ENCODE peak calls at places on chromosome 6, in nine cellular contexts. One of them, this sample, is unnamed. For H3K27me3, the result is how much of the 10 kb centered on the place peaks cover.

GRCh38 chr6:288861-289260 is 3.4 kb upstream of the DUSP22 start:
- DNase-seq in heart right ventricle: no peak
- DNase-seq in mesendoderm: no peak
- DNase-seq in CD8-positive, alpha-beta memory T cell: no peak
- DNase-seq in lower lobe of right lung: no peak
- DNase-seq in hepatocyte: no peak
- DNase-seq in ascending aorta: no peak
- DNase-seq in mammary epithelial cell: no peak
- DNase-seq in effector memory CD4-positive, alpha-beta T cell: no peak
- DNase-seq in this sample: no peak

GRCh38 chr6:161057103-161058091 is 65.8 kb downstream of the MAP3K4 start:
- DNase-seq in lower lobe of right lung: no peak
- DNase-seq in ascending aorta: no peak
- DNase-seq in heart right ventricle: no peak
- DNase-seq in hepatocyte: no peak
- DNase-seq in mesendoderm: no peak
- DNase-seq in CD8-positive, alpha-beta memory T cell: no peak
- DNase-seq in mammary epithelial cell: peak
- DNase-seq in effector memory CD4-positive, alpha-beta T cell: no peak
- DNase-seq in this sample: no peak

GRCh38 chr6:46948699-46949098 is 27.0 kb upstream of the ADGRF5 start:
- DNase-seq in mesendoderm: peak
- DNase-seq in heart right ventricle: peak
- DNase-seq in ascending aorta: no peak
- DNase-seq in mammary epithelial cell: peak
- DNase-seq in hepatocyte: no peak
- DNase-seq in lower lobe of right lung: no peak
- DNase-seq in effector memory CD4-positive, alpha-beta T cell: no peak
- DNase-seq in CD8-positive, alpha-beta memory T cell: no peak
- DNase-seq in this sample: peak

GRCh38 chr6:130872250-130873095 is 45.3 kb downstream of the SMLR1 start:
- DNase-seq in CD8-positive, alpha-beta memory T cell: peak
- DNase-seq in mammary epithelial cell: peak
- DNase-seq in ascending aorta: peak
- DNase-seq in hepatocyte: peak
- DNase-seq in effector memory CD4-positive, alpha-beta T cell: peak
- DNase-seq in mesendoderm: peak
- DNase-seq in lower lobe of right lung: peak
- DNase-seq in heart right ventricle: peak
- DNase-seq in this sample: peak

GRCh38 chr6:127464161-127464880 is 5.1 kb upstream of the KIAA0408 start:
- DNase-seq in heart right ventricle: no peak
- DNase-seq in mammary epithelial cell: no peak
- DNase-seq in hepatocyte: no peak
- DNase-seq in mesendoderm: no peak
- DNase-seq in effector memory CD4-positive, alpha-beta T cell: no peak
- DNase-seq in CD8-positive, alpha-beta memory T cell: no peak
- DNase-seq in lower lobe of right lung: no peak
- DNase-seq in ascending aorta: no peak
- DNase-seq in this sample: peak

GRCh38 chr6:52139985-52140680 is 46.0 kb upstream of the IL17A start:
- DNase-seq in mammary epithelial cell: no peak
- DNase-seq in lower lobe of right lung: no peak
- DNase-seq in ascending aorta: no peak
- DNase-seq in hepatocyte: no peak
- DNase-seq in mesendoderm: no peak
- DNase-seq in CD8-positive, alpha-beta memory T cell: no peak
- DNase-seq in heart right ventricle: no peak
- DNase-seq in effector memory CD4-positive, alpha-beta T cell: no peak
- DNase-seq in this sample: no peak

GRCh38 chr6:90274481-90275030 is 22.1 kb downstream of the BACH2 start:
- DNase-seq in hepatocyte: no peak
- DNase-seq in heart right ventricle: no peak
- DNase-seq in mammary epithelial cell: no peak
- DNase-seq in effector memory CD4-positive, alpha-beta T cell: peak
- DNase-seq in ascending aorta: peak
- DNase-seq in mesendoderm: peak
- DNase-seq in lower lobe of right lung: peak
- DNase-seq in CD8-positive, alpha-beta memory T cell: peak
- DNase-seq in this sample: no peak

GRCh38 chr6:50939931-50940330 is 121.3 kb downstream of the TFAP2B start:
- DNase-seq in hepatocyte: no peak
- DNase-seq in CD8-positive, alpha-beta memory T cell: no peak
- DNase-seq in mesendoderm: no peak
- DNase-seq in lower lobe of right lung: no peak
- DNase-seq in effector memory CD4-positive, alpha-beta T cell: no peak
- DNase-seq in mammary epithelial cell: no peak
- DNase-seq in ascending aorta: no peak
- DNase-seq in heart right ventricle: no peak
- DNase-seq in this sample: no peak

GRCh38 chr6:11263185-11263817 is 30.8 kb upstream of the NEDD9 start:
- DNase-seq in heart right ventricle: peak
- DNase-seq in mesendoderm: peak
- DNase-seq in effector memory CD4-positive, alpha-beta T cell: no peak
- DNase-seq in CD8-positive, alpha-beta memory T cell: no peak
- DNase-seq in ascending aorta: peak
- DNase-seq in mammary epithelial cell: peak
- DNase-seq in lower lobe of right lung: peak
- DNase-seq in hepatocyte: peak
- DNase-seq in this sample: peak

DNA sequence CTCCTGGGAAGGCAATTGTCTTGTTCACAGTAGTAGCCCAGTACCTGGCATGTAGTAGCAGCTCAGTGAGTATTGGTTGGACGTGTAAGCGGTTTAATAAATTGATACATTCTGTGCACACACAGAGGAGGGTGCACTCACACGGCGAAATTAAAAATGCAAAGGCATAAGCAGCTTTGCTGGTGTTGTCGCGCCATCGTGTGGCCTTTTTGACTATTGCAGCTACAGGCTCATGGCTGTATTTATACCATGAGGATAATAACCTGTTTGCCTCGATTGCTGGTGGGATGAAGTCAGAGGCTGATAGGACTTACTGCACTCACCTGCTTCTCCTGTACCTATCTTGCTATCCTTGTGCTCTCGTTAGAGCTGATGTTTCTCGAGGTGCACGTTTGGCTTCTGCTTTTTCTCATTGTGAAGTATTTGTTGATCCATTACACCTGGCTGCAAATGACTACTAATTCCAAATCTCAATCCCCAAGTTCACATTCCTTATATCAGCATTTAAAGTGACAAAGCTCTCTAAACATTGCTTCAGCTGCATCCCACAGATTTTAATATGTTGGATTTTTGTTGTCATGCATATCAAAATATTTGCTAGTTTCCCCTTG is 61.5 kb downstream of the TBXT start:
- DNase-seq in lower lobe of right lung: peak
- DNase-seq in hepatocyte: peak
- DNase-seq in effector memory CD4-positive, alpha-beta T cell: no peak
- DNase-seq in CD8-positive, alpha-beta memory T cell: peak
- DNase-seq in heart right ventricle: peak
- DNase-seq in mammary epithelial cell: peak
- DNase-seq in mesendoderm: peak
- DNase-seq in ascending aorta: peak
- DNase-seq in this sample: peak
- H3K27me3 ChIP-seq in lower lobe of right lung: under half
- H3K27me3 ChIP-seq in hepatocyte: under half
- H3K27me3 ChIP-seq in effector memory CD4-positive, alpha-beta T cell: under half
- H3K27me3 ChIP-seq in CD8-positive, alpha-beta memory T cell: under half
- H3K27me3 ChIP-seq in heart right ventricle: under half
- H3K27me3 ChIP-seq in mammary epithelial cell: under half
- H3K27me3 ChIP-seq in mesendoderm: under half
- H3K27me3 ChIP-seq in ascending aorta: under half
- H3K27me3 ChIP-seq in this sample: under half

DNA sequence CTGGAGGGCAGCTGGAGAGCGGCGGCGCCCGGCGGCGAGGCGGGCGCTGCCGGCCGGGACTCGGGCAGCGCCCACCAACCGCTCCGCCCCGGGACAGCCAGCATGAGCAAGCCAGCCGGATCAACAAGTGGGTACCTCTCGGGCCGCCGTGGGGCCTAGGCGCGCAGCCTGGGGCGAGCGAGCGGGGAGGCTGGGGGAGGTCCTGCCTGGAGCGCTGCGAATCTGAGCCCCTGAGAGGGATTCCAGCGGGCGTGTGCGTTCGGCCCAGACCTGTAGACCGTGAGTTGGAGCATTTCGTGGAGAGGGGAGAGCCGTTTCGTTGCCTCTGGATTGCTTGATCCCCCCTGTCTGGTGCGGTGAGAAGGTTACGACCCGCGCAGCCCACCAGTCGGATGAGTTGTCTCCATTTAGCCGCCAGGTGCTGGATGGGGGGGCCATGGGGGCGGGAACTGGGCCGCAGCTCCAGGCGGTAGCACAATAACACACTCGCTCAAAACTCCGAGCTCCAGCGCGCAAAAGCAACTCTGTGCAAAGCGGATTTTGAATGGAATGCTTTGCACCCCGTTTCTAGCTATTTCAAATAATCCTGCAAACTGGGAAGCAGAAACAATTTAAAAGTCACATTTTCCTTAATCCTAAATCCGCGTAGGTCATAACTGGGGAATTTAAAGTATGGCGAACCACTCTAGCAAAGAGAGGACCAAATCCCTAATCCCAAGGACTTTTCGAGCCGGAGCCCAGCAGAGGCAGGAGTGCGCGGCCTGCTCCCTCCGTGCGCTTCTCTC is 1.0 kb downstream of the NR2E1 start:
- DNase-seq in ascending aorta: peak
- DNase-seq in hepatocyte: no peak
- DNase-seq in heart right ventricle: no peak
- DNase-seq in CD8-positive, alpha-beta memory T cell: no peak
- DNase-seq in effector memory CD4-positive, alpha-beta T cell: no peak
- DNase-seq in mammary epithelial cell: no peak
- DNase-seq in mesendoderm: no peak
- DNase-seq in lower lobe of right lung: no peak
- DNase-seq in this sample: no peak
- H3K27me3 ChIP-seq in ascending aorta: under half
- H3K27me3 ChIP-seq in hepatocyte: half or more
- H3K27me3 ChIP-seq in heart right ventricle: half or more
- H3K27me3 ChIP-seq in CD8-positive, alpha-beta memory T cell: half or more
- H3K27me3 ChIP-seq in effector memory CD4-positive, alpha-beta T cell: half or more
- H3K27me3 ChIP-seq in mammary epithelial cell: half or more
- H3K27me3 ChIP-seq in mesendoderm: half or more
- H3K27me3 ChIP-seq in lower lobe of right lung: half or more
- H3K27me3 ChIP-seq in this sample: half or more

GRCh38 chr6:108171291-108171917 is 5.6 kb downstream of the NR2E1 start:
- DNase-seq in effector memory CD4-positive, alpha-beta T cell: no peak
- DNase-seq in hepatocyte: no peak
- DNase-seq in mesendoderm: no peak
- DNase-seq in lower lobe of right lung: no peak
- DNase-seq in ascending aorta: peak
- DNase-seq in CD8-positive, alpha-beta memory T cell: no peak
- DNase-seq in mammary epithelial cell: no peak
- DNase-seq in heart right ventricle: no peak
- DNase-seq in this sample: no peak
- H3K27me3 ChIP-seq in effector memory CD4-positive, alpha-beta T cell: half or more
- H3K27me3 ChIP-seq in hepatocyte: half or more
- H3K27me3 ChIP-seq in mesendoderm: half or more
- H3K27me3 ChIP-seq in lower lobe of right lung: half or more
- H3K27me3 ChIP-seq in ascending aorta: under half
- H3K27me3 ChIP-seq in CD8-positive, alpha-beta memory T cell: half or more
- H3K27me3 ChIP-seq in mammary epithelial cell: half or more
- H3K27me3 ChIP-seq in heart right ventricle: half or more
- H3K27me3 ChIP-seq in this sample: half or more

DNA sequence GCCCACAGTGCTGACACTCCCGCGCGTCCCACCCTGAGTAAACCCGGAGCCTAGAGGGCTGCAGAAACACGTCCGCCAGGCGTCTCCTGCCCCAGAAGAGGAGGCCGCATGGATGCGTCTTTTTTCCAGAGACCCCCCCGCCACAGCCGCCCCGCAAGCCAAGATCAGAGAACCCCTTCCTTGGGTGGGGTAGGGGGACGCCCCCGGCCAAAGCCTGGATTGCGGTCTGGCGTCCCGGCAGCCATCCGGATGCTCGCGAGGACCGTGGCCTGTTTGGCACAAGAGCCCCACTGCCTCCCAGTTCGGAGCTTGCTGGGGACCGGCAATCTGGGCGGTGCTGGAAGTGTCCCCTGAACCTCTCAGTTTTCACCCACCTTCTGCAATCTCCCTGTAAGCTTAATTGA is 960 bp downstream of the FAM162B start:
- DNase-seq in CD8-positive, alpha-beta memory T cell: no peak
- DNase-seq in effector memory CD4-positive, alpha-beta T cell: no peak
- DNase-seq in heart right ventricle: no peak
- DNase-seq in hepatocyte: peak
- DNase-seq in ascending aorta: no peak
- DNase-seq in mammary epithelial cell: no peak
- DNase-seq in lower lobe of right lung: no peak
- DNase-seq in mesendoderm: peak
- DNase-seq in this sample: no peak
- H3K27me3 ChIP-seq in CD8-positive, alpha-beta memory T cell: under half
- H3K27me3 ChIP-seq in effector memory CD4-positive, alpha-beta T cell: under half
- H3K27me3 ChIP-seq in heart right ventricle: under half
- H3K27me3 ChIP-seq in hepatocyte: under half
- H3K27me3 ChIP-seq in ascending aorta: under half
- H3K27me3 ChIP-seq in mammary epithelial cell: under half
- H3K27me3 ChIP-seq in lower lobe of right lung: under half
- H3K27me3 ChIP-seq in mesendoderm: under half
- H3K27me3 ChIP-seq in this sample: under half

This sample was measured in cardiac muscle cell.